ENCODE peak calls at places on chromosomes 4 and X, in four cellular contexts. D is psoas muscle, V is K562, O is adrenal gland. L is an unnamed sample.

GRCh38 chrX:69165116-69165651 is at the start of gene PJA1:
- DNase-seq in O (peak; percentile 66), D (peak; percentile 74), V (peak; percentile 47), L (peak; percentile 77)

GRCh38 chrX:123237271-123237670 is 53.2 kb downstream of the GRIA3 start:
- DNase-seq in O (no peak), V (no peak), D (no peak), L (no peak)

GRCh38 chr4:110249687-110250387 is 51.4 kb upstream of the ELOVL6 start:
- DNase-seq in D (no peak), O (no peak), V (no peak), L (no peak)

GRCh38 chrX:67585401-67585800 is 41.6 kb downstream of the AR start:
- DNase-seq in D (no peak), V (no peak), O (no peak), L (no peak)

GRCh38 chr4:37682701-37683401 is 3.3 kb downstream of the RELL1 start:
- DNase-seq in O (no peak), D (no peak), V (no peak), L (no peak)

GRCh38 chr4:7427326-7428260 is 7.1 kb downstream of the PSAPL1 start:
- DNase-seq in O (no peak), D (no peak), V (no peak), L (no peak)

GRCh38 chr4:22932326-22932725 is 239.6 kb downstream of the GBA3 start:
- DNase-seq in D (no peak), V (no peak), O (no peak), L (peak; percentile 49)

GRCh38 chrX:94722578-94722977 is 1048.6 kb downstream of the FAM133A start:
- DNase-seq in V (no peak), O (no peak), D (no peak), L (no peak)

GRCh38 chr4:133151681-133152329 is 2.7 kb downstream of the PCDH10 start:
- DNase-seq in V (no peak), O (no peak), D (no peak), L (peak; percentile 58)

GRCh38 chr4:156329779-156330178 is 376.1 kb upstream of the CTSO start:
- DNase-seq in V (no peak), D (no peak), O (no peak), L (no peak)

GRCh38 chr4:74475946-74476345 is 31.0 kb downstream of the AREG start:
- DNase-seq in D (no peak), O (no peak), V (no peak), L (no peak)

GRCh38 chrX:108203540-108203939 is 112.0 kb downstream of the ATG4A start:
- DNase-seq in D (no peak), O (no peak), V (no peak), L (no peak)

GRCh38 chr4:173763374-173763773 is 233.3 kb upstream of the HAND2 start:
- DNase-seq in O (no peak), D (no peak), V (no peak), L (no peak)

GRCh38 chr4:119493419-119493818 is 135.2 kb downstream of the PDE5A start:
- DNase-seq in D (no peak), V (no peak), O (no peak), L (no peak)

GRCh38 chr4:155299103-155299502 is 77.7 kb downstream of the MAP9 start:
- DNase-seq in V (no peak), D (no peak), O (no peak), L (no peak)

GRCh38 chrX:143027262-143027661 is 1.5 kb downstream of the SPANXN4 start:
- DNase-seq in O (no peak), V (no peak), D (no peak), L (no peak)

GRCh38 chrX:35919536-35920309 is at the start of gene CFAP47:
- DNase-seq in O (no peak), D (no peak), V (no peak), L (peak; percentile 60)

GRCh38 chr4:112289407-112290253 is 3.9 kb upstream of the TIFA start:
- DNase-seq in V (no peak), D (no peak), O (no peak), L (no peak)

GRCh38 chr4:152038238-152038637 is 277.4 kb upstream of the GATB start:
- DNase-seq in O (peak; percentile 76), D (no peak), V (no peak), L (no peak)

GRCh38 chr4:35818520-35818919 is 425.8 kb downstream of the ARAP2 start:
- DNase-seq in D (no peak), O (no peak), V (no peak), L (no peak)

GRCh38 chr4:119300072-119300387 is 21.9 kb downstream of the FABP2 start:
- DNase-seq in V (peak; percentile 29), O (peak; percentile 57), D (peak; percentile 43), L (peak; percentile 66)

GRCh38 chr4:171288816-171289432 is 524.3 kb upstream of the GALNTL6 start:
- DNase-seq in V (no peak), D (no peak), O (no peak), L (no peak)

GRCh38 chr4:2931765-2932560 is 31.2 kb downstream of the NOP14 start:
- DNase-seq in O (no peak), V (no peak), D (peak; percentile 64), L (peak; percentile 89)

GRCh38 chr4:40564004-40564403 is 65.7 kb downstream of the RBM47 start:
- DNase-seq in D (no peak), V (no peak), O (peak; percentile 60), L (no peak)

GRCh38 chr4:40559585-40560465 is 69.8 kb downstream of the RBM47 start:
- DNase-seq in O (no peak), D (no peak), V (no peak), L (no peak)

GRCh38 chr4:40563401-40563800 is 66.3 kb downstream of the RBM47 start:
- DNase-seq in V (no peak), O (no peak), D (no peak), L (no peak)

GRCh38 chr4:40562681-40563080 is 67.0 kb downstream of the RBM47 start:
- DNase-seq in D (no peak), V (no peak), O (no peak), L (no peak)

DNA sequence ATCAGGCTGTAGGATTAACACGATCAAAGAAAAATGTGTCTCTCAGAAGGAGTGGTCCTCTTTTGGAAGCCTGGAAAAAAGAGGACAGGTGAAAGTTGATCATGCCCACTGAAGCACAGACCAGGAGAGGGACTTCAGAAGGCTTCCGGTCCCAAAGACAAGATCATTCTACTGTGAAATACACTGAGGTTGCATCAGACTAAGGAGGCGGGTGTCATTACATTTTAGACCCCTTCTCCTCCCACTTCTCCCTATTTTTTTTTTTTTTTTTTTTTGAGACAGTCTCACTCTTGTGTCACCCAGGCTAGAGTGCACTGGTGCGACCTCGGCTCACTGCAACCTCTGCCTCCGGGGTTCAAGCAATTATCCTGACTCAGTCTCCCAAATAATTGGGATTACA is 67.5 kb downstream of the RBM47 start:
- DNase-seq in D (no peak), V (no peak), O (no peak), L (no peak)
- H3K27ac ChIP-seq in D (no peak overlapping the region), V (no peak overlapping the region), O (no peak overlapping the region), L (no peak overlapping the region)

GRCh38 chr4:81491943-81492342 is 20.2 kb upstream of the RASGEF1B start:
- DNase-seq in D (no peak), V (no peak), O (no peak), L (no peak)
- H3K27ac ChIP-seq in D (no peak overlapping the region), V (no peak overlapping the region), O (no peak overlapping the region), L (no peak overlapping the region)

GRCh38 chrX:50971390-50971789 is 60.9 kb downstream of the BMP15 start:
- DNase-seq in V (no peak), O (no peak), D (no peak), L (no peak)
- H3K27ac ChIP-seq in V (no peak overlapping the region), O (no peak overlapping the region), D (no peak overlapping the region), L (no peak overlapping the region)

DNA sequence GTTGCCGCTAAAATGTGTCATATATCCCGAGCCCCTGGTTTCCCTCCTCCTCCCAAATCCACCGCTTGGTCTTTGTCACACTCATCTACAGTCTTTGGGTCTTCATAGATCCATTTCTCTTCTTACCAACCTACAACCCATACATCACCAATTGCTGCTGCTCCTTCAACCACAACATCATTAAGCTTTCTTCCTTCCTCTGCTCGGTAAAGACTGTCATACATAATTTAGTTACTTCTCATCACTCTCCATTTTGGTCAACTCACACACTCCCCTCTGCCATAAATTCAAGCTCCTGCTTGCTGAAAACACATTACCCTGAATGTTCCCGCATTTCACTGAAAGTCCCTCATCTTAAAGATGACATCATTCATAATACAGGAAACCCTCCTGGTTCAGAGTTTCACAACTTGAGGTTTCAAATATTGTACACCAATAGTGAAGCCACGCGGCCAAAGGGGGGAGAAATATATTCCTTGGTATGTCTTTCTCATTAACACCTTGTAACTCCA is 1.7 kb upstream of the DCTD start:
- DNase-seq in V (no peak), D (no peak), O (no peak), L (no peak)
- H3K27ac ChIP-seq in V (no peak overlapping the region), D (peak overlapping the region; percentile 97), O (no peak overlapping the region), L (no peak overlapping the region)

DNA sequence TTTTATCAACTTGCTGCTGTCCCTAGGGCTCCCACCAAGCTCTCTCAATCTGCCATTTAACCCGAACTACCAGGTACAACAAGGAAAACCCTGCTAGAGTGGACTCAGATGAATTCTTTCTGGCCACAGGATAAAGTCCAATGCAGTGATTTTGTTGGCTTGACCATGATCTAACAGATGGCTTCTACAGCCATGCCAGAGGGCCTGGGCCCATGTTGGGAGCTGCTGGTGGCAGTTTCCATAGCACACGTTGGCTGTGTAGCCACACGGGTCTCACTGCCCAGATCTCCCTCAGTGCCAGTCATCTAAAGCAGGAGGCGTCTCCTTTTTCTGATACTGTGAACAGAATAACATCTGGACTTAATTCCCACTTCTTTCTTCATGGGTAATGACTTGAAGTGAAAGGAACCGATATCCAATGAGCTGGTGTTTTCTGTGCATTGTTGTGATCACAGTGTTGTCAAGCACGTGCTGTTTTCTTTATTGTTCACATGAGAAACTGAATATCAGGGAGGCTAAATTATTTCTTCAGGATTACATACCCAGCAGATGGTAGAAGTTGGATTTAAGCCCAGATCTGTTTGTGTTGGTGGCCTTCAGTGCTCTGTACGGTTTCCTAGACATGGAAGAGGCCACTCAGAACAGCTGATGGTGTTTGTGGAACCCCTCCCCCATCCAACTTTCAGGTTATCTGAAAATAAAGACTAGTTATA is 85.2 kb upstream of the CLCN4 start:
- DNase-seq in O (no peak), D (no peak), V (no peak), L (no peak)
- H3K27ac ChIP-seq in O (no peak overlapping the region), D (no peak overlapping the region), V (no peak overlapping the region), L (no peak overlapping the region)

GRCh38 chr4:8877780-8878040 is 6.1 kb upstream of the HMX1 start:
- DNase-seq in D (no peak), V (no peak), O (no peak), L (no peak)

GRCh38 chr4:8874003-8874895 is 2.6 kb upstream of the HMX1 start:
- DNase-seq in V (peak; percentile 16), D (no peak), O (no peak), L (peak; percentile 46)

GRCh38 chr4:8872402-8873291 is 1.0 kb upstream of the HMX1 start:
- DNase-seq in V (no peak), D (no peak), O (no peak), L (no peak)

GRCh38 chr4:8876982-8877779 is 5.5 kb upstream of the HMX1 start:
- DNase-seq in O (no peak), D (no peak), V (no peak), L (no peak)

GRCh38 chr4:8874896-8875680 is 3.4 kb upstream of the HMX1 start:
- DNase-seq in V (no peak), O (no peak), D (no peak), L (no peak)
- H3K27ac ChIP-seq in V (no peak overlapping the region), O (no peak overlapping the region), D (no peak overlapping the region), L (no peak overlapping the region)